ENCODE peak calls at places on chromosomes 12 and 14, in ten cellular contexts. I is coronary artery; G is kidney; P is SK-N-SH; J is Caco-2; O is left ventricle myocardium inferior; F is H7; U is CD4-positive, CD25-positive, alpha-beta regulatory T cell; X is cardiac muscle cell; L is A549. Y is an unnamed sample.

GRCh38 chr12:93145086-93145485 is 216.0 kb upstream of the EEA1 start:
- DNase-seq in I (no peak), G (no peak), P (no peak), J (no peak), O (no peak), F (no peak), U (no peak), X (no peak), L (no peak), Y (no peak)

GRCh38 chr14:35079742-35080141 is 33.7 kb downstream of the FAM177A1 start:
- DNase-seq in I (no peak), G (no peak), P (no peak), J (no peak), O (no peak), F (no peak), U (no peak), X (no peak), L (no peak), Y (peak)

GRCh38 chr14:69093551-69094421 is 59.1 kb downstream of the DCAF5 start:
- DNase-seq in I (no peak), G (no peak), P (no peak), J (peak), O (no peak), F (no peak), U (no peak), X (peak), L (no peak), Y (peak)

GRCh38 chr14:101945171-101945570 is 19.2 kb upstream of the DYNC1H1 start:
- DNase-seq in I (no peak), G (no peak), P (no peak), J (no peak), O (no peak), F (peak), U (no peak), X (no peak), L (no peak), Y (no peak)

GRCh38 chr12:132582058-132582420 is 28.3 kb downstream of the LRCOL1 start:
- DNase-seq in I (no peak), G (no peak), P (no peak), J (no peak), O (no peak), F (peak), U (no peak), X (no peak), L (no peak), Y (no peak)

GRCh38 chr12:49885118-49885517 is 18.6 kb downstream of the FAIM2 start:
- DNase-seq in I (no peak), G (peak), P (no peak), J (no peak), O (no peak), F (no peak), U (no peak), X (no peak), L (no peak), Y (no peak)

GRCh38 chr12:94114166-94114565 is 34.2 kb upstream of the PLXNC1 start:
- DNase-seq in I (no peak), G (no peak), P (no peak), J (no peak), O (no peak), F (no peak), U (no peak), X (no peak), L (no peak), Y (no peak)

GRCh38 chr12:6945613-6946012 is 1.8 kb downstream of the C12orf57 start:
- DNase-seq in I (no peak), G (peak), P (peak), J (no peak), O (no peak), F (no peak), U (no peak), X (no peak), L (no peak), Y (no peak)

GRCh38 chr14:32933943-32934890 is 4.5 kb upstream of the NPAS3 start:
- DNase-seq in I (no peak), G (peak), P (peak), J (no peak), O (no peak), F (peak), U (no peak), X (peak), L (no peak), Y (peak)

GRCh38 chr12:106416273-106416672 is 58.7 kb downstream of the POLR3B start:
- DNase-seq in I (no peak), G (no peak), P (no peak), J (no peak), O (no peak), F (no peak), U (no peak), X (peak), L (no peak), Y (peak)

GRCh38 chr14:102926104-102926503 is 3.6 kb downstream of the AMN start:
- DNase-seq in I (no peak), G (peak), P (no peak), J (no peak), O (no peak), F (peak), U (no peak), X (no peak), L (no peak), Y (no peak)

GRCh38 chr14:103518416-103519042 is 4.1 kb downstream of the CKB start:
- DNase-seq in I (peak), G (peak), P (peak), J (peak), O (peak), F (peak), U (peak), X (peak), L (peak), Y (peak)

GRCh38 chr12:50057000-50057841 is at the start of gene ASIC1:
- DNase-seq in I (no peak), G (peak), P (peak), J (peak), O (peak), F (peak), U (peak), X (peak), L (peak), Y (peak)

GRCh38 chr12:55915481-55915856 is 12.2 kb downstream of the PYM1 start:
- DNase-seq in I (no peak), G (no peak), P (no peak), J (no peak), O (no peak), F (no peak), U (no peak), X (no peak), L (no peak), Y (no peak)

GRCh38 chr12:92602476-92602875 is 100.3 kb upstream of the PLEKHG7 start:
- DNase-seq in I (no peak), G (no peak), P (no peak), J (no peak), O (no peak), F (no peak), U (no peak), X (peak), L (peak), Y (peak)

GRCh38 chr12:112013601-112014402 is 576 bp downstream of the ERP29 start:
- DNase-seq in I (no peak), G (peak), P (peak), J (peak), O (peak), F (peak), U (peak), X (peak), L (peak), Y (peak)

GRCh38 chr14:71932229-71932951 is at the start of gene RGS6:
- DNase-seq in I (no peak), G (no peak), P (peak), J (no peak), O (peak), F (peak), U (no peak), X (peak), L (peak), Y (peak)

DNA sequence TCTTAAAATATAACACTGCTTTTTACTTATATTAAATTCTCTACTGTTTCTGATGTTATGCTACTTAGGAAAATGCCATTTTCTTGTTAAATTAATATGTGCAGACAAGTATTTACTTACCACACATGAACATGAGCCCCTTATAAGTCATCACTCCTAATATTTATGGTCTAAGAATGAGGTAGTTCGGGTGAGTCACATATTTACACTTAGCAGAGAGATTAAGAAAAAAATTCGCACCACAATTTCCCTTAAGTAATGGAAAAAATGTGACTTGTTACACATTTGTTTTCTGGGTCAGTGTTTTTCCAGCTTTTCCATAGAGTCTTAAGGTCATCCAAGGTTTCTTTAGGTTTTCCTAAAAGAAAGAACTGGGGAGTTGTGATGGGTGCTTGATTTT is 68.4 kb downstream of the RERG start:
- DNase-seq in I (no peak), G (no peak), P (no peak), J (no peak), O (no peak), F (no peak), U (no peak), X (peak), L (peak), Y (peak)
- H3K4me3 ChIP-seq in I (no peak), G (no peak), P (no peak), J (no peak), O (no peak), F (no peak), U (no peak), X (no peak), L (no peak), Y (no peak)

GRCh38 chr14:91405724-91406435 is 11.7 kb downstream of the CCDC88C start:
- DNase-seq in I (no peak), G (no peak), P (no peak), J (no peak), O (no peak), F (no peak), U (no peak), X (no peak), L (no peak), Y (no peak)
- H3K4me3 ChIP-seq in I (no peak), G (no peak), P (no peak), J (no peak), O (peak), F (no peak), U (peak), X (no peak), L (no peak), Y (no peak)

DNA sequence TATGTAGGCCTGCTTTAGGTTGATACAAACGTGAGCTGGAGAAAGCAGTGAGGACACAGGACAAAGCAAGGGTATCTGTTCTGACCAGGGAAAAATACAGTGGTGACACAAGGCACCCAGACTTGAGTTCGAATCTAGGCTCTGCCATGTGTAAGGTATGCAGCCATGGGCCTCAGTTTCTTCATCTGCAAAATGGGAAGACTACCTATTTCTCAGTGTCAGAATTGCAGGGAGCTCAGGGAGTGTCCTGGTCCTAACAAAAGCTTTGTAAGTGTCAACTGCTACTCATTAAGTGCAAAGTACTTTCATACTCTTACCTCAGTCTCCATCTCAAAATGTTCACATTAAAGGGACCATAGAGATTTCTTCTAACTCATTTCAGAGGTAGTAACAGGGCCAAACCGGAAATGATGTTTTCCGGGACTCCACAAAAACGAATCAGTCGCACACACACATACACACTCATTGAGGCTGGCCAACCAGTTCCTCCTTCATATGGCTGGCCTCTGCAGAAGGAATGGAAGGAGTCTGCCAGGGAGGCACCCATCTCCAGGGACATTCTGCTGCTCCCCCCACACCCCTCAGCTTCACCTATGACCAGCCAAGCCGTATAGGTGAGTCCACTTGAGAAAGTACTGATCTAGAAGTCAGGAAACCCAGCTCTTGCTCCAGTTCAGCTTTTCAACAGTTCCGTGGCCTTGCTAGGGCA is 7.8 kb downstream of the CTDSP2 start:
- DNase-seq in I (no peak), G (no peak), P (no peak), J (no peak), O (no peak), F (no peak), U (no peak), X (peak), L (no peak), Y (peak)
- H3K4me3 ChIP-seq in I (peak), G (peak), P (peak), J (no peak), O (peak), F (no peak), U (peak), X (no peak), L (no peak), Y (no peak)

GRCh38 chr12:27076930-27077329 is 5.4 kb downstream of the C12orf71 start:
- DNase-seq in I (no peak), G (no peak), P (no peak), J (no peak), O (no peak), F (no peak), U (no peak), X (no peak), L (no peak), Y (no peak)
- H3K4me3 ChIP-seq in I (no peak), G (no peak), P (no peak), J (no peak), O (no peak), F (no peak), U (no peak), X (no peak), L (no peak), Y (no peak)

DNA sequence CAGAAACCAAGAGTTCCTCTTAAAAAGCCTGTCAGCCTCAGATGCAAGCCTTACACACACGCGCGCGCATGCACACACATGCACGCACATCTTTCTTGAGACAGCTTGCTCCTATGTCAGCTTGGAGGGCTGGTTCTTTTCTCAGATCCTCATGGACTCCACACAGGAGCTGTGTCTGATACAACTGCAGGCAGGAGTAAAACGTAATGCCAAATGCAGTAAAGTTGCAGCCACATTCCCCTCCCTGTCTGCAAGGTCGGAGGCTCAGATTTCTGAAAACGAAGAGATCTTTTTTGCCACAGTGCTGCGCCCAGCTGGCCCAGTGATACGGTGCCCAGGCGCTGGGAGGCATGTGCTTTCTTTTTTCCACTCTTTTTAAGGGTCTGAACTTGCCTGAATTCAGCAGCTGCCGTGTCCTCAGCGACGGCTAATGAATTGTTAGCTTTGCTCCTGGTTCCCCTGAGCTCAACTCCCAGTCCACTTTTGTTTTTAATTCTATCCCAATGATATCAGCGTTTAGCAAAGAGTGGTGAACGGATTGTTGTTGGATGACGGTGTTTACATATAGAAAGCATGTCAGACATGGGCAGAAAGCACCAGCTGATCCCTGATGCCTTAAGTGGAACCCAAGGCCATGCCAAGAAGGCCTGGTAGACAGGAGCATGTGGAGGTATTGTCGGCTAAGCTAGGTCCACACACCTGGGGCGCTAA is 72.9 kb upstream of the FOXN3 start:
- DNase-seq in I (no peak), G (no peak), P (no peak), J (no peak), O (no peak), F (no peak), U (no peak), X (peak), L (no peak), Y (no peak)
- H3K4me3 ChIP-seq in I (peak), G (no peak), P (no peak), J (no peak), O (peak), F (no peak), U (no peak), X (no peak), L (no peak), Y (no peak)

GRCh38 chr12:124513297-124513867 is 54.0 kb downstream of the NCOR2 start:
- DNase-seq in I (no peak), G (no peak), P (no peak), J (no peak), O (no peak), F (peak), U (no peak), X (no peak), L (peak), Y (peak)
- H3K4me3 ChIP-seq in I (peak), G (no peak), P (peak), J (no peak), O (peak), F (no peak), U (no peak), X (no peak), L (no peak), Y (no peak)